ENCODE peak calls at places on chromosomes 6 and 20, in six cellular contexts. J, V, M, T, R and A are unnamed samples.
A peak's percentile ranks its signal among the peaks of the same experiment; 100 is the strongest.

GRCh38 chr20:19275038-19275629 is 62.7 kb downstream of the SLC24A3 start:
- DNase-seq in J (no peak), V (no peak), M (no peak), T (no peak), R (no peak), A (no peak)

GRCh38 chr20:8670900-8671229 is 398.0 kb upstream of the PLCB4 start:
- DNase-seq in J (no peak), V (no peak), M (no peak), T (no peak), R (no peak), A (no peak)

GRCh38 chr6:44179072-44179536 is 20.5 kb downstream of the CAPN11 start:
- DNase-seq in J (no peak), V (no peak), M (no peak), T (peak; percentile 60), R (no peak), A (no peak)

GRCh38 chr20:24915440-24915839 is 33.6 kb upstream of the CST7 start:
- DNase-seq in J (no peak), V (no peak), M (no peak), T (no peak), R (no peak), A (peak; percentile 30)

GRCh38 chr6:15087234-15087633 is 158.6 kb upstream of the JARID2 start:
- DNase-seq in J (no peak), V (no peak), M (no peak), T (no peak), R (peak; percentile 66), A (no peak)

GRCh38 chr20:53847118-53847842 is 223.1 kb downstream of the BCAS1 start:
- DNase-seq in J (no peak), V (no peak), M (no peak), T (no peak), R (no peak), A (no peak)

GRCh38 chr20:53757472-53757913 is 163.9 kb upstream of the ZNF217 start:
- DNase-seq in J (no peak), V (no peak), M (no peak), T (no peak), R (no peak), A (no peak)

GRCh38 chr6:6964675-6965074 is 143.1 kb upstream of the RREB1 start:
- DNase-seq in J (no peak), V (no peak), M (no peak), T (no peak), R (no peak), A (no peak)

DNA sequence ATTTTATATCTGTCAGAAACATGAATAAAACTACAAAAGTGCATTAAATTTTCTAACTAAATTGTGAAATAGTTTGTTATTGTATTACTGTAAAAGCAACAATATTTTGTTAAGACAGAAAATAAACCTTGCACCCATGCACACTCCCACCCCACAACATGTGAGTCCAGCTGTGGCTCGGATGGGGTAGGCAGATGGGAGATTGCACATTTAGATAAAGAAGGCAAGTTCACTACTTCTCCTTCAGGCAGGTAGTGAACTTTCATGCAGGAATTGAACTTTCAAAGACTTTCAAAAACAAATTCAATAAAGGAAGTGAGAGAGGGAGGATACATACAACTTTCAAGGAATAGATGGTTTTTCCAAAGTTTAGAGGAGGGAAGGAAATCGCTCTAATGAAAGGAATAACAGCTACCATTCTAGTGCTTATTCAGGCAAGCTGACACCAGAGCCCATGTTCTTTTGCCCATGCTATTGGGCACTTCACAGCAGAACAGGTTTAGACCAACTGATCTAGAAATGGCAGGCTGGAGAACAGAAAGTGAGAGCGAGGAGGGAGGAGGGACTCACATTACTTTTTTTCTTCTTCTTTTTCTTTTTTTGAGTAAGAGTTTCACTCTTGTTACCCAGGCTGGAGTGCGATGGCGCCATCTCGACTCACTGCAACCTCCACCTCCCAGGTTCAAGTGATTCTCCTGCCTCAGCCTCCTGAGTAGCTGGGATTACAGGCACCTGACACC is 28.5 kb downstream of the SF3B5 start:
- DNase-seq in J (no peak), V (no peak), M (peak; percentile 76), T (no peak), R (no peak), A (no peak)
- TF ChIP-seq CREB1 in J (no peak), V (no peak), M (no peak), T (no peak), R (no peak), A (no peak)

GRCh38 chr6:1614767-1615650 is 5.3 kb downstream of the FOXC1 start:
- DNase-seq in J (peak; percentile 71), V (no peak), M (no peak), T (no peak), R (no peak), A (no peak)

GRCh38 chr6:1612386-1612893 is 2.7 kb downstream of the FOXC1 start:
- DNase-seq in J (no peak), V (no peak), M (no peak), T (no peak), R (no peak), A (no peak)

GRCh38 chr6:1612902-1613301 is 3.2 kb downstream of the FOXC1 start:
- DNase-seq in J (no peak), V (no peak), M (no peak), T (no peak), R (no peak), A (no peak)

GRCh38 chr6:1614448-1614766 is 4.7 kb downstream of the FOXC1 start:
- DNase-seq in J (peak; percentile 51), V (peak; percentile 42), M (no peak), T (no peak), R (no peak), A (no peak)

GRCh38 chr6:1613631-1614447 is 4.1 kb downstream of the FOXC1 start:
- DNase-seq in J (peak; percentile 90), V (peak; percentile 80), M (no peak), T (no peak), R (no peak), A (peak; percentile 81)
- TF ChIP-seq CREB1 in J (no peak), V (no peak), M (no peak), T (no peak), R (no peak), A (no peak)

DNA sequence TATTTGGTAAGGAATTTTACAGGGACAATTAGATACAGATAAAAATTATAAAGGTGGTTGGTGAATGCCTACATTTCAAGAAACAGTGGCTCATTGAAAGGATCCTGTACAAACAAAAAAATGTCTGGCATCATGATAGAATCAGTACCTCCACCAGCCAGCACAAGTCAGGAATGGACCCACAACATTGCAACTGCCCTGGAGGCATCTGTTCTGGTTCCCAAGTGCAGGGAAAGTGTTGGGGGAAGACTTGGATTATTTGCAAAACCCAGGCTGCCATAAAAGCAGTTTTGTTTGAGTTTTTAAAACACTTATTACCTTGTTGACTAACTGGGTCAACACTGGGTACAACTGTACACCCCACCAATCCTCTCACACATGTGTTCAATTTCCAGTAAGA is 24.3 kb downstream of the ARHGAP40 start:
- DNase-seq in J (no peak), V (no peak), M (no peak), T (no peak), R (no peak), A (no peak)
- TF ChIP-seq CREB1 in J (no peak), V (no peak), M (no peak), T (no peak), R (no peak), A (no peak)

DNA sequence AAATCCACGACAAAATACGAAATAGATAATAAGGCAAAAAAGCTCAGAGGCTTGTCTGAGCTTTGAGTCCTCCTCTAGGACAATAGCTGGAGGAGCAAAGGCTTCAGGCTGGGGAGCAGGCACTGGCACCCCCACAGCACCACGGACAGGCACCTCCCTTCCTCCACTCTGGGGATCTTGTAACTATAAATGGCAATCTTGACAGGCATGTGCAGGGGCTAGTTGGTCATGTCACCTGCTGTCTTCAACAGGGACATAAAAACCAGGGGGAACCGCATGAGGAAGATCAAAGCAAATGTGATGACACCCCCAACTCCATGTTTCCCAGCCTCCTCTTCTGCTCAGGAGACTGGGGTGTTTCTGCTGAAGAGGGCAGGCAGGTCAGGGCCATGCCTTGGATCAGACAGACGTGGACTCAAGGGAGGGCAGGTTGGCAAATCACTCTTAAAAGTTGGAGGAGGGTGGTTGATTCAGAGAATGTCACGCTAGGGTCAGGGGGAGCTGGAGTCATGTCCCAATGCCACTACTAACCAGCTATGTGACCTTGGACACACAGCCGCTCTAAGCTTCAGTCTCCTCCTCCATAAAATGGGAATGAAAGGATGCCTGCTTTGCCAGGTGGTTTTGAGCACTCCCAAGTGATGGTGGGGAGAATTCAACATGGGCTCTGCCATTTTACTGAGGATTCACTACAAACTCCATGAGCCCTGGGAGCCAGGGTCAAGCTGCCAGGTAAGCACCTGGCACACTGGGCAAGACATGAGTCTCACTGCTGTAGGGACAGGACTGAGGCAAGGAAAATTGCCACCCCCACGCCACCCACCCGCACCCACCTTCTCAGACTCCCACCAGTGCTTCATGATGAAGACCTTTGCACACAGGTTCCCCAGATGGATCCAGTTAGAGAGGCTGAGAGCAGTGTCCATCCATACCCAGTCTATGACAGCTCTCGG is 48.0 kb downstream of the NPEPL1 start:
- DNase-seq in J (no peak), V (no peak), M (no peak), T (no peak), R (no peak), A (no peak)
- TF ChIP-seq CREB1 in J (no peak), V (no peak), M (no peak), T (no peak), R (no peak), A (no peak)

DNA sequence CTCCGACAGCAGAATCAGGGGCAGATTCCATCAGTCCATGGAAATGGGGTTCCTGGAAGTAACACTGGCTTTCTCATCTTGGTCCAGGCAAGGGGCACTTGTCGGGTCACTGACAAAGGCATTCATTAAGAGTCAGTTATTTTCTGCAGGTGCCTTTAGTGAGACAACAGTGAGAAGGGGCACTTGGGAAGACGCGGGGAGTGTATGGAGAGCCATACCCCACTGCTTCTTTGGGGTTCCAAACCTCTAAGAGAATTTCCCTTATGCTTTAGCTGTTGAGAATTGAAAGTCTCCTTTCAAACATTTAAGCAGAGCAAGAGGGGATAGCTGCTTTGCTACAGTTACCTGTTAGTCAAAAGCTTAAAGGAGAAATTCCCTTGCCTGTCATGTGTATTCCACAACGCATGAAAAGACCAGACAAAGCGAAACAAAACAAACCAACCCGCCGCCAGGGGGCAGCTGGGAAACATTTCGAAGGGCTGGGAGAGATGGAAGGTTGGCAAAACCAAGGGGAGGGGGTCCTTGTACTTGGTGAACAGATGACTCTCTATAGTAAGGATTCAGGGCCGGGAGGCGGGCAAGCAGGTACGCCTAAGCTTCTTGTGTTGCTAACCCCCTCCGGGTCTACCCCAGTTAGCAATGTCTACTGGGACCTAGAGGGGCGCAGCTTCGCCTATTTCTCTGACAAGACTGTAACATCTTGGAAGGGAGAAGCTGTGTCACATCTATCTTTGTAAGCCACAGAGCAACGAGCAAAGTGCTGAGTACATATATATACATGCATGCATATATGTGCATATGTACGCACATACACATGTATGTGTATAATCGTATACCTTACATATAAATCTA is 474.9 kb upstream of the AGPAT4 start:
- DNase-seq in J (peak; percentile 96), V (peak; percentile 87), M (no peak), T (peak; percentile 28), R (peak; percentile 68), A (peak; percentile 94)
- TF ChIP-seq CREB1 in J (no peak), V (no peak), M (no peak), T (no peak), R (no peak), A (no peak)

GRCh38 chr6:13375360-13375878 is 47.1 kb upstream of the TBC1D7 start:
- DNase-seq in J (no peak), V (no peak), M (peak; percentile 95), T (no peak), R (no peak), A (no peak)
- TF ChIP-seq CREB1 in J (no peak), V (no peak), M (peak; percentile 92), T (no peak), R (no peak), A (no peak)

GRCh38 chr6:150236544-150236943 is 93.7 kb downstream of the PPP1R14C start:
- DNase-seq in J (peak; percentile 13), V (peak; percentile 15), M (no peak), T (no peak), R (no peak), A (no peak)
- TF ChIP-seq CREB1 in J (no peak), V (no peak), M (no peak), T (no peak), R (no peak), A (no peak)